ENCODE peak calls at places on chromosome 1, in eight cellular contexts. F is AML-193; X is AG20443; V is activated CD8-positive, alpha-beta memory T cell treated with anti-CD3 and anti-CD28 coated beads for 1 hour; N is CD8-positive, alpha-beta T cell; Y is activated naive CD8-positive, alpha-beta T cell treated with anti-CD3 and anti-CD28 coated beads, Interleukin-2, amount 10 ng/mL, durations not matched to agents 7 days and 5 days; U is AG08395; M is astrocyte of the spinal cord. Q is an unnamed sample.

GRCh38 chr1:2347409-2347785 is 44.0 kb downstream of the MORN1 start:
- DNase-seq in F (no peak), X (no peak), V (no peak), N (no peak), Y (no peak), U (no peak), M (no peak), Q (no peak)

GRCh38 chr1:159771501-159771900 is 9.3 kb upstream of the DUSP23 start:
- DNase-seq in F (no peak), X (no peak), V (no peak), N (no peak), Y (no peak), U (no peak), M (no peak), Q (no peak)

GRCh38 chr1:40301066-40301465 is 16.0 kb downstream of the COL9A2 start:
- DNase-seq in F (no peak), X (no peak), V (no peak), N (no peak), Y (no peak), U (no peak), M (no peak), Q (no peak)

GRCh38 chr1:151370211-151370911 is 2.1 kb downstream of the SELENBP1 start:
- DNase-seq in F (peak), X (no peak), V (no peak), N (no peak), Y (no peak), U (no peak), M (no peak), Q (no peak)

GRCh38 chr1:183590225-183591191 is at the start of gene NCF2:
- DNase-seq in F (peak), X (no peak), V (no peak), N (no peak), Y (peak), U (no peak), M (no peak), Q (no peak)

GRCh38 chr1:5458248-5458647 is 534.0 kb downstream of the NPHP4 start:
- DNase-seq in F (no peak), X (no peak), V (no peak), N (no peak), Y (no peak), U (no peak), M (no peak), Q (no peak)

GRCh38 chr1:203163891-203164635 is 11.6 kb downstream of the MYBPH start:
- DNase-seq in F (no peak), X (no peak), V (no peak), N (no peak), Y (no peak), U (no peak), M (no peak), Q (no peak)

GRCh38 chr1:7962011-7962335 is 462 bp downstream of the PARK7 start:
- DNase-seq in F (no peak), X (no peak), V (no peak), N (no peak), Y (no peak), U (no peak), M (no peak), Q (no peak)

GRCh38 chr1:83762419-83762818 is 236.5 kb downstream of the TTLL7 start:
- DNase-seq in F (no peak), X (no peak), V (no peak), N (no peak), Y (no peak), U (no peak), M (no peak), Q (no peak)

GRCh38 chr1:154353966-154354365 is 28.6 kb downstream of the ATP8B2 start:
- DNase-seq in F (no peak), X (no peak), V (no peak), N (no peak), Y (no peak), U (no peak), M (no peak), Q (no peak)

GRCh38 chr1:223329664-223330420 is 34.1 kb downstream of the SUSD4 start:
- DNase-seq in F (no peak), X (no peak), V (no peak), N (no peak), Y (no peak), U (no peak), M (no peak), Q (no peak)

GRCh38 chr1:30414851-30415165 is 308.6 kb downstream of the MATN1 start:
- DNase-seq in F (no peak), X (peak), V (no peak), N (no peak), Y (no peak), U (no peak), M (no peak), Q (no peak)

GRCh38 chr1:26181586-26182371 is 4.5 kb downstream of the CNKSR1 start:
- DNase-seq in F (no peak), X (no peak), V (no peak), N (no peak), Y (no peak), U (no peak), M (no peak), Q (no peak)

GRCh38 chr1:181986907-181987305 is 74.6 kb downstream of the ZNF648 start:
- DNase-seq in F (no peak), X (no peak), V (no peak), N (no peak), Y (no peak), U (no peak), M (no peak), Q (no peak)